ENCODE peak calls at places on chromosomes 1 and 21, in six cellular contexts. One of them, this sample, is unnamed.

GRCh38 chr1:168134132-168135041 is 2.3 kb downstream of the GPR161 start:
- DNase-seq in K562: no peak
- DNase-seq in GM12878: no peak
- DNase-seq in HepG2: no peak
- DNase-seq in SK-N-SH: no peak
- DNase-seq in H1: no peak
- DNase-seq in this sample: no peak

GRCh38 chr1:151282883-151283725 is 1.0 kb downstream of the ZNF687 start:
- DNase-seq in K562: peak; percentile 46
- DNase-seq in GM12878: no peak
- DNase-seq in HepG2: peak; percentile 31
- DNase-seq in SK-N-SH: peak; percentile 75
- DNase-seq in H1: peak; percentile 64
- DNase-seq in this sample: peak; percentile 76

GRCh38 chr1:162720996-162721395 is 69.5 kb upstream of the HSD17B7 start:
- DNase-seq in K562: no peak
- DNase-seq in GM12878: no peak
- DNase-seq in HepG2: no peak
- DNase-seq in SK-N-SH: no peak
- DNase-seq in H1: no peak
- DNase-seq in this sample: no peak

GRCh38 chr1:41028034-41028642 is 6.6 kb upstream of the SLFNL1 start:
- DNase-seq in K562: no peak
- DNase-seq in GM12878: no peak
- DNase-seq in HepG2: no peak
- DNase-seq in SK-N-SH: no peak
- DNase-seq in H1: no peak
- DNase-seq in this sample: no peak

GRCh38 chr1:150535511-150536281 is 13.5 kb upstream of the ADAMTSL4 start:
- DNase-seq in K562: no peak
- DNase-seq in GM12878: no peak
- DNase-seq in HepG2: no peak
- DNase-seq in SK-N-SH: no peak
- DNase-seq in H1: no peak
- DNase-seq in this sample: no peak

GRCh38 chr1:210989949-210990348 is 144.0 kb downstream of the KCNH1 start:
- DNase-seq in K562: no peak
- DNase-seq in GM12878: no peak
- DNase-seq in HepG2: no peak
- DNase-seq in SK-N-SH: peak; percentile 61
- DNase-seq in H1: no peak
- DNase-seq in this sample: no peak

GRCh38 chr21:33402011-33402979 is 918 bp upstream of the IFNGR2 start:
- DNase-seq in K562: peak; percentile 55
- DNase-seq in GM12878: no peak
- DNase-seq in HepG2: no peak
- DNase-seq in SK-N-SH: peak; percentile 78
- DNase-seq in H1: peak; percentile 64
- DNase-seq in this sample: peak; percentile 84

GRCh38 chr1:13930151-13930550 is 230.2 kb downstream of the PRDM2 start:
- DNase-seq in K562: peak; percentile 52
- DNase-seq in GM12878: no peak
- DNase-seq in HepG2: peak; percentile 9
- DNase-seq in SK-N-SH: peak; percentile 15
- DNase-seq in H1: peak; percentile 79
- DNase-seq in this sample: no peak

GRCh38 chr1:13675222-13675621 is 24.8 kb upstream of the PRDM2 start:
- DNase-seq in K562: no peak
- DNase-seq in GM12878: no peak
- DNase-seq in HepG2: no peak
- DNase-seq in SK-N-SH: no peak
- DNase-seq in H1: no peak
- DNase-seq in this sample: no peak

GRCh38 chr1:60527567-60527966 is 454.0 kb upstream of the C1orf87 start:
- DNase-seq in K562: no peak
- DNase-seq in GM12878: no peak
- DNase-seq in HepG2: no peak
- DNase-seq in SK-N-SH: no peak
- DNase-seq in H1: no peak
- DNase-seq in this sample: no peak

GRCh38 chr1:63674238-63674864 is 81.1 kb downstream of the PGM1 start:
- DNase-seq in K562: peak; percentile 54
- DNase-seq in GM12878: no peak
- DNase-seq in HepG2: peak; percentile 94
- DNase-seq in SK-N-SH: peak; percentile 72
- DNase-seq in H1: peak; percentile 79
- DNase-seq in this sample: no peak

GRCh38 chr1:73839922-73840321 is 358.1 kb downstream of the LRRIQ3 start:
- DNase-seq in K562: no peak
- DNase-seq in GM12878: no peak
- DNase-seq in HepG2: peak; percentile 1
- DNase-seq in SK-N-SH: no peak
- DNase-seq in H1: no peak
- DNase-seq in this sample: no peak

GRCh38 chr1:53442297-53442696 is 16.9 kb upstream of the DMRTB1 start:
- DNase-seq in K562: no peak
- DNase-seq in GM12878: no peak
- DNase-seq in HepG2: no peak
- DNase-seq in SK-N-SH: no peak
- DNase-seq in H1: peak; percentile 41
- DNase-seq in this sample: no peak

GRCh38 chr1:109783436-109783835 is 19.7 kb upstream of the EPS8L3 start:
- DNase-seq in K562: no peak
- DNase-seq in GM12878: no peak
- DNase-seq in HepG2: no peak
- DNase-seq in SK-N-SH: no peak
- DNase-seq in H1: no peak
- DNase-seq in this sample: no peak

GRCh38 chr1:107750364-107750959 is 214.5 kb downstream of the VAV3 start:
- DNase-seq in K562: peak; percentile 49
- DNase-seq in GM12878: peak; percentile 19
- DNase-seq in HepG2: peak; percentile 65
- DNase-seq in SK-N-SH: peak; percentile 60
- DNase-seq in H1: peak; percentile 80
- DNase-seq in this sample: peak; percentile 60

GRCh38 chr1:41366428-41367101 is 5.3 kb downstream of the FOXO6 start:
- DNase-seq in K562: no peak
- DNase-seq in GM12878: no peak
- DNase-seq in HepG2: no peak
- DNase-seq in SK-N-SH: peak; percentile 83
- DNase-seq in H1: peak; percentile 71
- DNase-seq in this sample: peak; percentile 42

GRCh38 chr1:237183963-237184540 is 142.1 kb downstream of the RYR2 start:
- DNase-seq in K562: no peak
- DNase-seq in GM12878: no peak
- DNase-seq in HepG2: no peak
- DNase-seq in SK-N-SH: no peak
- DNase-seq in H1: no peak
- DNase-seq in this sample: no peak

GRCh38 chr1:200359610-200360163 is 50.1 kb downstream of the ZNF281 start:
- DNase-seq in K562: no peak
- DNase-seq in GM12878: no peak
- DNase-seq in HepG2: no peak
- DNase-seq in SK-N-SH: no peak
- DNase-seq in H1: no peak
- DNase-seq in this sample: peak; percentile 56

GRCh38 chr1:77459881-77460280 is 178.1 kb downstream of the AK5 start:
- DNase-seq in K562: no peak
- DNase-seq in GM12878: no peak
- DNase-seq in HepG2: no peak
- DNase-seq in SK-N-SH: no peak
- DNase-seq in H1: no peak
- DNase-seq in this sample: no peak

GRCh38 chr1:22889213-22889827 is 83.3 kb downstream of the LACTBL1 start:
- DNase-seq in K562: peak; percentile 56
- DNase-seq in GM12878: no peak
- DNase-seq in HepG2: peak; percentile 34
- DNase-seq in SK-N-SH: peak; percentile 75
- DNase-seq in H1: no peak
- DNase-seq in this sample: peak; percentile 3

GRCh38 chr1:172176206-172176605 is 244.3 kb upstream of the C1orf105 start:
- DNase-seq in K562: no peak
- DNase-seq in GM12878: no peak
- DNase-seq in HepG2: no peak
- DNase-seq in SK-N-SH: no peak
- DNase-seq in H1: no peak
- DNase-seq in this sample: no peak

GRCh38 chr1:31596737-31597097 is 20.4 kb downstream of the TINAGL1 start:
- DNase-seq in K562: no peak
- DNase-seq in GM12878: no peak
- DNase-seq in HepG2: no peak
- DNase-seq in SK-N-SH: no peak
- DNase-seq in H1: no peak
- DNase-seq in this sample: no peak
- H3K27ac ChIP-seq in K562: no peak overlapping the region
- H3K27ac ChIP-seq in GM12878: no peak overlapping the region
- H3K27ac ChIP-seq in HepG2: no peak overlapping the region
- H3K27ac ChIP-seq in SK-N-SH: no peak overlapping the region
- H3K27ac ChIP-seq in H1: no peak overlapping the region
- H3K27ac ChIP-seq in this sample: no peak overlapping the region

GRCh38 chr1:223091928-223092327 is 51.1 kb downstream of the TLR5 start:
- DNase-seq in K562: no peak
- DNase-seq in GM12878: no peak
- DNase-seq in HepG2: no peak
- DNase-seq in SK-N-SH: no peak
- DNase-seq in H1: no peak
- DNase-seq in this sample: no peak
- TF ChIP-seq GABPA in K562: no peak
- TF ChIP-seq GABPA in GM12878: no peak
- TF ChIP-seq GABPA in HepG2: no peak
- TF ChIP-seq GABPA in SK-N-SH: no peak
- TF ChIP-seq GABPA in H1: no peak
- TF ChIP-seq GABPA in this sample: no peak

DNA sequence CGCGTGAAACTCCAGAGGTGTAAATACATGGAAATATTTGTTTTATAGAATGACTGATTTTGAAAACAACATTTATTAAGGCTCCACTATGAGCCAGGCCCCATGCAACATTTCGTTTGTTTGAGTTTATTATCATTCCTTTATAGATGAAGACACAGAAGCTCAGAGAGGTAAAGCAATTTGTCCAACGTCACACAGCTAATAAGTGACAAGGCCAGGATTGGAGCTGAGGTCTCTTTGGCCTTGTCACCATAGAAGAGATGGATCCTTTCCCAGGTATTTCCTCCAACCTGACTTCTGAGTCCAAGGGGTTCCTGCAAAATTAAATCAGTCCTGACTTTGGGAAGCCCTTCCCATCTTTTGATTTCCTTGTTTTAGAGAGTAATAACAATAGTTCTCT is 98.0 kb downstream of the SYF2 start:
- DNase-seq in K562: no peak
- DNase-seq in GM12878: no peak
- DNase-seq in HepG2: no peak
- DNase-seq in SK-N-SH: no peak
- DNase-seq in H1: no peak
- DNase-seq in this sample: no peak
- H3K27me3 ChIP-seq in K562: peaks cover 41% of the 10 kb centered on the region
- H3K27me3 ChIP-seq in GM12878: no peaks in the 10 kb centered on the region
- H3K27me3 ChIP-seq in HepG2: no peaks in the 10 kb centered on the region
- H3K27me3 ChIP-seq in SK-N-SH: peaks cover 9% of the 10 kb centered on the region
- H3K27me3 ChIP-seq in H1: no peaks in the 10 kb centered on the region
- H3K27me3 ChIP-seq in this sample: no peaks in the 10 kb centered on the region

GRCh38 chr1:156090822-156091188 is 8.5 kb upstream of the MEX3A start:
- DNase-seq in K562: peak; percentile 80
- DNase-seq in GM12878: no peak
- DNase-seq in HepG2: peak; percentile 74
- DNase-seq in SK-N-SH: peak; percentile 80
- DNase-seq in H1: peak; percentile 95
- DNase-seq in this sample: peak; percentile 57
- H3K27ac ChIP-seq in K562: no peak overlapping the region
- H3K27ac ChIP-seq in GM12878: no peak overlapping the region
- H3K27ac ChIP-seq in HepG2: no peak overlapping the region
- H3K27ac ChIP-seq in SK-N-SH: no peak overlapping the region
- H3K27ac ChIP-seq in H1: no peak overlapping the region
- H3K27ac ChIP-seq in this sample: peak overlapping the region; percentile 53

DNA sequence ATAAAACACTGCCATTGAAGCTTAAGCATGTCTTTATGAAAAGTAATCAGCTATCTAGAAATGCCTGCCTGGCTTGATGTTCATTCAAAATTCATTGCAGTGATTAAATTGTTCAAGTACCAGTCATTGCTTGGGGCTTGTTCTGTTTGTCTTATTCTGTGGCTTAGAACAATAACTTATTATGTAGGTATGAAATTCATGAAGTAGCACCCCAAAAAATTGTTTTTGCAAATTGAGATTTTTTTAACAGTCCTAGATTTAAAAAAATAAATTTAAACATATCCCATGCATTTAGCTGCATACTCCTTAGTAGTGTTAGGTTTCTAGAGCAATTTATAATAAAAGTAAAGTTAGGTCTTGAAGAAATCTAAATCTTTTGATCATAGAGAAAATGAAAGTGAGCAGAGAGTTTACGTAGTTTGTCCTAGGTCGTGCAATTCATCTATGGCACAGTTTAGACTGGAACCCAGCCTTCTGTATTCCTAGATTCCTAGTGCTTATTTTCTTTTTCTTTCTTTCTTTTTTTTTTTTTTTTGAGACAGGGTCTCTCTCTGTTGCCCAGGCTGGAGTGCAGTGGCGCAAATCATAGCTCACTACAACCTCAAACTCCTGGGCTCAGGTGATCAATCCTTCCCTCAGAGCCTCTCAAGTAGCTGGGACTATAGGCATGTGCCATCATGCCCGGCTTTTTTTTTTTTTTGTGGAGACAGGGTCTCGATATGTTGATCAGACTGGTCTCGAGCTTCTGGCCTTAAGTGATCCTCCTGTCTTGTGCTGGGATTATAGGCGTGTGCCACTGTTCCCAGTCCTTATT is 9.3 kb downstream of the MIER1 start:
- DNase-seq in K562: no peak
- DNase-seq in GM12878: no peak
- DNase-seq in HepG2: no peak
- DNase-seq in SK-N-SH: no peak
- DNase-seq in H1: no peak
- DNase-seq in this sample: no peak
- TF ChIP-seq GABPA in K562: no peak
- TF ChIP-seq GABPA in GM12878: no peak
- TF ChIP-seq GABPA in HepG2: no peak
- TF ChIP-seq GABPA in SK-N-SH: no peak
- TF ChIP-seq GABPA in H1: no peak
- TF ChIP-seq GABPA in this sample: no peak

GRCh38 chr1:202648822-202649221 is 61.4 kb downstream of the SYT2 start:
- DNase-seq in K562: no peak
- DNase-seq in GM12878: no peak
- DNase-seq in HepG2: no peak
- DNase-seq in SK-N-SH: no peak
- DNase-seq in H1: no peak
- DNase-seq in this sample: no peak
- H3K27me3 ChIP-seq in K562: peaks cover 46% of the 10 kb centered on the region
- H3K27me3 ChIP-seq in GM12878: peaks cover 11% of the 10 kb centered on the region
- H3K27me3 ChIP-seq in HepG2: peaks cover 62% of the 10 kb centered on the region
- H3K27me3 ChIP-seq in SK-N-SH: peaks cover 42% of the 10 kb centered on the region
- H3K27me3 ChIP-seq in H1: peaks cover 13% of the 10 kb centered on the region
- H3K27me3 ChIP-seq in this sample: peaks cover 25% of the 10 kb centered on the region

This sample was measured in HL-60.